ENCODE peak calls at places on chromosomes 7 and 10, in six cellular contexts. V is A549, K is HFF-Myc, A is T follicular helper cell, X is heart left ventricle, W is RKO. O is an unnamed sample.

GRCh38 chr10:71831646-71832552 is 19.2 kb downstream of the PSAP start:
- DNase-seq in W (peak), K (no peak), A (no peak), V (peak), X (no peak), O (no peak)

GRCh38 chr7:84085147-84085546 is 109.4 kb downstream of the SEMA3A start:
- DNase-seq in W (peak), K (peak), X (no peak), V (no peak), A (no peak), O (no peak)

GRCh38 chr7:90853205-90853604 is 257.1 kb downstream of the CDK14 start:
- DNase-seq in K (no peak), V (no peak), W (no peak), A (no peak), X (no peak), O (no peak)

GRCh38 chr7:157517782-157518513 is 181.1 kb downstream of the DNAJB6 start:
- DNase-seq in K (no peak), W (no peak), A (no peak), V (no peak), X (no peak), O (no peak)

GRCh38 chr10:80462986-80463741 is 9.1 kb downstream of the TSPAN14 start:
- DNase-seq in V (no peak), A (no peak), X (no peak), W (peak), K (no peak), O (no peak)

GRCh38 chr7:41311301-41311700 is 391.6 kb downstream of the INHBA start:
- DNase-seq in K (no peak), W (no peak), A (no peak), V (no peak), X (no peak), O (no peak)

GRCh38 chr10:117168135-117168674 is 29.1 kb upstream of the KCNK18 start:
- DNase-seq in W (no peak), X (peak), V (peak), A (peak), K (no peak), O (peak)

GRCh38 chr7:70777251-70777650 is 354.7 kb upstream of the GALNT17 start:
- DNase-seq in X (no peak), K (no peak), V (no peak), W (no peak), A (no peak), O (no peak)

GRCh38 chr7:1700536-1701333 is 30.7 kb downstream of the ELFN1 start:
- DNase-seq in X (no peak), K (no peak), V (no peak), A (no peak), W (no peak), O (no peak)

GRCh38 chr7:140983802-140984201 is 30.9 kb downstream of the MRPS33 start:
- DNase-seq in V (peak), X (no peak), K (peak), W (peak), A (no peak), O (no peak)

GRCh38 chr7:3922175-3922635 is 621.2 kb downstream of the SDK1 start:
- DNase-seq in W (peak), X (peak), K (no peak), V (peak), A (no peak), O (peak)

GRCh38 chr10:83012866-83013265 is 1126.4 kb upstream of the GHITM start:
- DNase-seq in A (no peak), X (no peak), W (no peak), V (no peak), K (peak), O (no peak)

GRCh38 chr10:73744690-73744994 is 470 bp downstream of the SEC24C start:
- DNase-seq in V (peak), X (peak), W (peak), K (no peak), A (peak), O (peak)

O was measured in adrenal gland.